ENCODE peak calls at places on chromosomes 1 and 21, in ten cellular contexts. D is NB4; N is stimulated activated effector memory CD8-positive, alpha-beta T cell treated with anti-CD3 and anti-CD28 coated beads, Interleukin-12 subunit alpha, Interleukin-12 subunit beta, amount 100 ng/mL, for 72 hours; U is stromal cell of bone marrow; T is NCI-H524; X is NCI-H1417 treated with DMSO at 0.1 percent for 48 hours; J is pancreas; V is brain microvascular endothelial cell; M is T-helper 17 cell; Y is HCT116. P is an unnamed sample.

GRCh38 chr1:151059342-151060240 is at the start of gene CDC42SE1:
- DNase-seq in X (no peak), Y (peak), N (peak), T (peak), J (peak), U (peak), D (peak), M (peak), V (peak), P (peak)

GRCh38 chr1:64092851-64093371 is 110.5 kb upstream of the UBE2U start:
- DNase-seq in Y (no peak), X (no peak), V (no peak), D (no peak), T (no peak), J (no peak), N (no peak), U (no peak), M (no peak), P (no peak)

GRCh38 chr21:16347223-16347622 is 617.4 kb downstream of the USP25 start:
- DNase-seq in V (no peak), J (no peak), X (no peak), Y (no peak), M (no peak), D (no peak), N (no peak), U (no peak), T (no peak), P (no peak)

GRCh38 chr21:39657091-39657689 is 44.5 kb downstream of the B3GALT5 start:
- DNase-seq in T (no peak), V (no peak), J (no peak), U (no peak), M (no peak), D (no peak), X (no peak), N (no peak), Y (no peak), P (no peak)

GRCh38 chr1:115409097-115409852 is 71.2 kb upstream of the NGF start:
- DNase-seq in D (no peak), V (no peak), J (no peak), M (no peak), U (no peak), X (no peak), N (no peak), T (no peak), Y (no peak), P (no peak)

GRCh38 chr1:30195424-30196134 is 527.8 kb downstream of the MATN1 start:
- DNase-seq in V (no peak), Y (no peak), T (no peak), X (no peak), N (no peak), D (no peak), J (no peak), U (no peak), M (no peak), P (no peak)

GRCh38 chr1:154861607-154862094 is 8.4 kb downstream of the KCNN3 start:
- DNase-seq in J (no peak), U (no peak), D (no peak), M (no peak), X (no peak), V (peak), N (no peak), Y (no peak), T (no peak), P (no peak)

GRCh38 chr1:41626146-41626545 is 141.7 kb upstream of the EDN2 start:
- DNase-seq in U (no peak), M (no peak), Y (no peak), T (no peak), V (no peak), N (no peak), J (no peak), X (no peak), D (no peak), P (no peak)

GRCh38 chr1:18123467-18123992 is 15.9 kb downstream of the IGSF21 start:
- DNase-seq in X (no peak), D (no peak), J (no peak), Y (no peak), V (no peak), U (no peak), M (no peak), T (no peak), N (no peak), P (no peak)

GRCh38 chr1:59116920-59117542 is 179.9 kb upstream of the FGGY start:
- DNase-seq in T (no peak), M (no peak), U (peak), X (no peak), D (peak), V (peak), N (no peak), Y (no peak), J (no peak), P (no peak)

GRCh38 chr1:35120458-35121133 is 41.4 kb downstream of the ZMYM1 start:
- DNase-seq in D (no peak), J (no peak), Y (no peak), X (no peak), U (no peak), M (no peak), T (no peak), V (no peak), N (peak), P (no peak)

GRCh38 chr1:214569357-214570004 is 18.1 kb upstream of the PTPN14 start:
- DNase-seq in D (no peak), U (peak), Y (no peak), N (no peak), V (peak), X (no peak), M (no peak), T (no peak), J (no peak), P (no peak)

GRCh38 chr1:230982698-230983097 is 3.8 kb downstream of the ARV1 start:
- DNase-seq in X (no peak), N (no peak), J (no peak), Y (no peak), M (no peak), V (peak), D (no peak), T (no peak), U (no peak), P (no peak)

GRCh38 chr1:201904579-201904978 is 15.9 kb downstream of the SHISA4 start:
- DNase-seq in D (no peak), T (no peak), N (no peak), M (no peak), J (no peak), X (no peak), Y (no peak), U (peak), V (peak), P (no peak)

GRCh38 chr1:202623075-202623474 is 87.2 kb downstream of the SYT2 start:
- DNase-seq in V (peak), U (peak), Y (no peak), M (no peak), X (no peak), D (peak), J (no peak), N (no peak), T (no peak), P (no peak)

GRCh38 chr21:36059823-36060158 is 535 bp downstream of the SETD4 start:
- DNase-seq in N (no peak), Y (no peak), V (peak), J (peak), D (peak), U (no peak), X (no peak), M (no peak), T (peak), P (no peak)

GRCh38 chr1:115426990-115427389 is 88.9 kb upstream of the NGF start:
- DNase-seq in N (no peak), J (no peak), U (no peak), Y (no peak), X (no peak), T (no peak), V (no peak), D (no peak), M (no peak), P (no peak)

GRCh38 chr21:42524341-42525227 is 10.9 kb downstream of the SLC37A1 start:
- DNase-seq in D (peak), T (no peak), U (no peak), X (peak), V (peak), M (peak), N (no peak), Y (no peak), J (no peak), P (no peak)